ENCODE peak calls at places on chromosome 21, in nine cellular contexts. F is cardiac fibroblast, C is AG09309, Q is BJ, U is endothelial cell, I is WERI-Rb-1, B is neural crest cell, W is tibial nerve, E is AG04449. L is an unnamed sample.

GRCh38 chr21:34974162-34974981 is 74.7 kb downstream of the RUNX1 start:
- DNase-seq in E (no peak), W (no peak), F (no peak), U (no peak), C (no peak), I (no peak), B (no peak), Q (no peak), L (no peak)

GRCh38 chr21:32253215-32253641 is 25.6 kb downstream of the MIS18A start:
- DNase-seq in E (peak), I (no peak), Q (no peak), B (no peak), F (peak), W (no peak), C (no peak), U (no peak), L (no peak)

GRCh38 chr21:34939673-34940321 is 109.3 kb downstream of the RUNX1 start:
- DNase-seq in E (no peak), U (no peak), W (no peak), B (no peak), F (no peak), I (no peak), C (no peak), Q (no peak), L (no peak)

GRCh38 chr21:16879479-16879878 is 633.4 kb upstream of the CXADR start:
- DNase-seq in U (no peak), I (no peak), B (no peak), Q (no peak), W (no peak), F (no peak), C (no peak), E (no peak), L (no peak)

GRCh38 chr21:43370091-43370658 is 56.8 kb downstream of the SIK1 start:
- DNase-seq in I (no peak), Q (no peak), F (peak), B (no peak), W (no peak), C (no peak), U (no peak), E (no peak), L (peak)

GRCh38 chr21:34351786-34352241 is 12.0 kb upstream of the KCNE2 start:
- DNase-seq in U (peak), B (peak), F (peak), I (peak), W (no peak), Q (no peak), C (no peak), E (no peak), L (peak)

GRCh38 chr21:21159253-21159899 is 161.2 kb downstream of the NCAM2 start:
- DNase-seq in U (no peak), C (no peak), F (no peak), I (no peak), W (no peak), E (no peak), B (no peak), Q (no peak), L (no peak)

GRCh38 chr21:32993894-32994293 is 31.8 kb upstream of the OLIG2 start:
- DNase-seq in I (peak), W (no peak), F (no peak), U (no peak), Q (no peak), B (no peak), E (no peak), C (no peak), L (no peak)

GRCh38 chr21:32918467-32919140 is 107.1 kb upstream of the OLIG2 start:
- DNase-seq in I (peak), F (no peak), Q (no peak), B (no peak), U (no peak), E (no peak), C (no peak), W (no peak), L (peak)

GRCh38 chr21:35026153-35026499 is 23.0 kb downstream of the RUNX1 start:
- DNase-seq in F (no peak), W (no peak), U (no peak), E (no peak), I (no peak), C (no peak), Q (no peak), B (no peak), L (no peak)

GRCh38 chr21:31132574-31133242 is 94.4 kb upstream of the KRTAP19-8 start:
- DNase-seq in E (no peak), U (no peak), W (no peak), B (no peak), I (no peak), F (peak), Q (no peak), C (no peak), L (no peak)

GRCh38 chr21:28375708-28376385 is 616.8 kb downstream of the LTN1 start:
- DNase-seq in W (no peak), B (no peak), F (peak), C (peak), I (no peak), E (peak), U (no peak), Q (peak), L (no peak)

GRCh38 chr21:39451332-39452206 is at the start of gene SH3BGR:
- DNase-seq in W (peak), E (no peak), B (no peak), C (no peak), F (peak), Q (no peak), U (no peak), I (no peak), L (no peak)
- TF ChIP-seq CTCF in W (no peak), E (no peak), B (no peak), C (no peak), F (no peak), Q (no peak), U (no peak), I (no peak), L (no peak)

GRCh38 chr21:41975391-41976272 is 21.8 kb upstream of the C2CD2 start:
- DNase-seq in W (no peak), Q (no peak), C (no peak), F (no peak), U (no peak), E (no peak), B (no peak), I (no peak), L (no peak)

GRCh38 chr21:41973427-41973831 is 19.6 kb upstream of the C2CD2 start:
- DNase-seq in C (no peak), W (no peak), I (no peak), F (no peak), Q (no peak), B (no peak), U (no peak), E (no peak), L (no peak)

GRCh38 chr21:41974752-41975053 is 20.9 kb upstream of the C2CD2 start:
- DNase-seq in W (no peak), F (no peak), U (no peak), C (no peak), E (no peak), B (no peak), I (no peak), Q (no peak), L (no peak)

GRCh38 chr21:41972511-41973205 is 18.8 kb upstream of the C2CD2 start:
- DNase-seq in I (no peak), B (no peak), W (no peak), F (no peak), Q (no peak), E (no peak), U (no peak), C (no peak), L (no peak)

GRCh38 chr21:41973861-41974751 is 20.3 kb upstream of the C2CD2 start:
- DNase-seq in U (no peak), E (no peak), C (no peak), I (no peak), B (no peak), Q (no peak), W (no peak), F (no peak), L (no peak)
- TF ChIP-seq CTCF in U (peak), E (peak), C (peak), I (peak), B (peak), Q (no peak), W (no peak), F (no peak), L (no peak)

GRCh38 chr21:26842300-26842699 is 2.9 kb downstream of the ADAMTS1 start:
- DNase-seq in U (no peak), E (no peak), W (no peak), B (no peak), I (no peak), Q (no peak), C (no peak), F (peak), L (no peak)

GRCh38 chr21:26845066-26845749 is at the start of gene ADAMTS1:
- DNase-seq in U (peak), C (peak), W (peak), B (peak), I (no peak), Q (no peak), E (no peak), F (peak), L (peak)

GRCh38 chr21:26844258-26845065 is 747 bp downstream of the ADAMTS1 start:
- DNase-seq in W (peak), E (no peak), Q (no peak), B (peak), I (no peak), C (no peak), U (peak), F (peak), L (peak)

GRCh38 chr21:26843912-26844257 is 1.3 kb downstream of the ADAMTS1 start:
- DNase-seq in U (no peak), E (no peak), C (no peak), B (no peak), Q (no peak), I (no peak), W (no peak), F (peak), L (no peak)

DNA sequence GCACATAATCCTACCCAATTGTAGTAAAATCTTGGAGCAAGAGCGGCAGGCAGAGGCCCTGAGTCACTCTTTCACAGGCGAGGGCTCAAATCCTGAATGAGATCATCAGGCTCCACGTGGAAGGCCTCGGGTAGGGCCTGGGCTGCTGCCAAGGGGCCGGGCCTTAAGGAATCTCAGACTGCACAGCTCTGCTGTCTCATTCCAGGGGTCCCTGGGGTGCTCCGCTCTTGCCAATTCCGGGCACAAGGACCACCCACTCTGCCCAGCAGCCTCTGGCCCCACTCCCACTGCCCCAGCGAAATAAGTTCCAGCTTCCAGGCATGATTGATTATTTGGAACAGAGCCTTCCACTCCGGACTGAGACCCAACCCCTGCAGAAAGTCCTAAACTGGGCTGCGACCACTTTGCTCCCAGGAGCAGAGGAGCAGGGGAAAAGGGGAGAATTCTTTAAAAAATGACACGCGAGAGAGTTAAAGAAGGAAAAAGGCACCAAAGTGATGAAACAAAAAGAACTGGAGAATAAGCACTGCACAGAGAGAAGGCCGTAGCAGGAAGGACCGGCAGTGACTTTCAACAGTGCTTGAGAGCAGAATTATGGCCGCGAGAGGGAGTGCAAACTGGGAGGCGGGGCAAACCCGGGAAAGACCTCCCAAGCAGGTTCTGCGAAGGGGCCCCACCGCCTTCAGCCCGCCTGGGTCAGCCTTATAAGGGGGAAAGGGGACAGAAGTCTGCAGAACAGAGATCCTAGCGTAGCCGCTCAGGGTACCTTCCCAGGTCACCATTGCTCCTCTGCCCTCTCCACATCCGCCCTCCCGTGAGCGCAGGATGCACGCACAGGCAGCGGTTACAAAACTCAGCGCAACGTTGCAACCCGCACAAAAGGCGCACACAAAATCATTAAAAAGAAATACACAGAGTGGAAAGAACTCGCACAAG is 2.0 kb downstream of the ADAMTS1 start:
- DNase-seq in C (peak), F (peak), Q (peak), B (peak), I (no peak), E (peak), W (peak), U (peak), L (peak)
- TF ChIP-seq CTCF in C (peak), F (peak), Q (no peak), B (peak), I (no peak), E (peak), W (no peak), U (peak), L (no peak)

GRCh38 chr21:44625756-44626155 is 1.1 kb upstream of the KRTAP10-9 start:
- DNase-seq in Q (no peak), U (no peak), B (no peak), C (no peak), F (no peak), I (no peak), E (no peak), W (no peak), L (no peak)

GRCh38 chr21:44626262-44626661 is 631 bp upstream of the KRTAP10-9 start:
- DNase-seq in Q (no peak), C (no peak), I (no peak), W (no peak), B (no peak), F (no peak), U (no peak), E (no peak), L (no peak)

GRCh38 chr21:44630440-44630839 is 3.5 kb downstream of the KRTAP10-9 start:
- DNase-seq in W (no peak), Q (no peak), U (no peak), B (no peak), C (no peak), E (no peak), I (no peak), F (no peak), L (no peak)

GRCh38 chr21:44626673-44627143 is at the start of gene KRTAP10-9:
- DNase-seq in I (no peak), B (no peak), C (no peak), Q (no peak), W (no peak), F (no peak), U (no peak), E (no peak), L (no peak)

GRCh38 chr21:44628707-44629391 is 2.0 kb downstream of the KRTAP10-9 start:
- DNase-seq in E (no peak), I (no peak), F (no peak), C (no peak), Q (no peak), W (no peak), U (no peak), B (no peak), L (no peak)
- TF ChIP-seq CTCF in E (no peak), I (no peak), F (no peak), C (no peak), Q (no peak), W (no peak), U (no peak), B (no peak), L (no peak)

GRCh38 chr21:37074546-37074945 is 1.5 kb downstream of the TTC3 start:
- DNase-seq in E (no peak), I (no peak), U (no peak), W (no peak), F (no peak), C (no peak), Q (no peak), B (no peak), L (no peak)
- TF ChIP-seq CTCF in E (no peak), I (no peak), U (no peak), W (no peak), F (no peak), C (no peak), Q (no peak), B (no peak), L (no peak)

DNA sequence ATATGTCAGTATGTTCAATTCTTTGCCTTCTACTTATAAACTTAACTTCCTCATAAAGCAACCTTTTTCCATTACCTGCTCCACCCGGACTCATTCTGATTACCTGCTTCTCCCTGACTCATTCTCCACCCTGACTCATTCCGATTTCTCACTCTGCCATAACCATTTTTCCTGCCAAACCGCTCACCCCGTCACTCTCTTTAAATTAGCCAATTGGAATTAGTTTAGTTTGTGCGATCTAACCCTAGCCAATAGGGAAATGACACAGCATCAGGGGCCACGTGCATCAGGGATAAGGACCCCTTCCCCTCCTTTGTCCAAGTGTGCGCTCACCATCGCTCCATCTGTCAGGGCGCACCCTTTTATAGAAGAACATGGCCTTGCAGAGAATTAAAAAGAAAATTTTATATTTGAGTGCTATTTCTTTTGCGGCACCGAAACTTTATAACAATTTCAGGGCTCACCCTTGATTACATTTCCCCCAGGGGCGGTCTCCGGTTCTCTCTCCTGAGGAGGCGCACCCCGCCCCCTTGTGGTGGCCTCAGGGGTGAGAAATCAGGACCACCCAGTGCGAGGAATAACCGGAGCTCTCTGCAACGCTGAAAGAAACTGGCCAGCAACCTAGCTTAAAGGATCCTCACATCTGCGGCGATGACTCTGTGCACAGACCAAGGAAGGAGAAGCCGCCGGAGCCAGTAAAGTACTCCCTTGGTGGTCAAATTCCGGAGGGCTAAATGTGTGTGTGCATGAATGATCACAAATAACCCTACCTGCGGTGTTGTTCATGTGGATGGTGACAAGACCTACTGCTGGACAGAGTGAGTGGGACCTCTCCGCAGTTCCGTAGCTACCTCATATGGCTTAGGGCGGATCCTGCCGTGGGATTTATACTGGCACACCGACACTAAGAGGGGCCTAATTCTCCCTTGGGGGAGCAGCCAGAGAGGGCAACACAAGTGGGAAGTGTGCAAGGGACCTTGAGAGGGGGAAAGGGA is 30.3 kb upstream of the CBR3 start:
- DNase-seq in I (peak), F (peak), E (no peak), C (no peak), Q (no peak), U (peak), B (peak), W (peak), L (peak)
- TF ChIP-seq CTCF in I (peak), F (peak), E (peak), C (peak), Q (peak), U (peak), B (peak), W (peak), L (peak)

GRCh38 chr21:26136686-26137085 is 33.9 kb downstream of the APP start:
- DNase-seq in W (no peak), U (no peak), E (no peak), Q (no peak), C (no peak), I (no peak), B (no peak), F (no peak), L (no peak)
- TF ChIP-seq CTCF in W (no peak), U (no peak), E (no peak), Q (no peak), C (no peak), I (no peak), B (no peak), F (no peak), L (no peak)

GRCh38 chr21:38319781-38320180 is 63.0 kb downstream of the KCNJ15 start:
- DNase-seq in F (no peak), I (no peak), C (no peak), E (peak), U (no peak), Q (peak), W (no peak), B (no peak), L (no peak)
- TF ChIP-seq CTCF in F (no peak), I (no peak), C (no peak), E (no peak), U (no peak), Q (no peak), W (no peak), B (no peak), L (no peak)

GRCh38 chr21:46421191-46421750 is 37.4 kb upstream of the DIP2A start:
- DNase-seq in U (no peak), W (no peak), C (no peak), Q (no peak), E (no peak), I (no peak), F (no peak), B (no peak), L (no peak)
- TF ChIP-seq CTCF in U (no peak), W (no peak), C (no peak), Q (no peak), E (no peak), I (peak), F (no peak), B (no peak), L (no peak)